ENCODE peak calls at places on chromosome 18, in ten cellular contexts. W is uterus; L is GM23248; F is heart right ventricle; E is CD8-positive, alpha-beta memory T cell; M is heart left ventricle; B is sigmoid colon; T is pancreas; Z is upper lobe of right lung; G is left ventricle myocardium inferior. Q is an unnamed sample.

GRCh38 chr18:68703326-68703725 is 11.6 kb downstream of the TMX3 start:
- DNase-seq in W (no peak), L (no peak), F (no peak), E (no peak), M (no peak), B (no peak), T (no peak), Z (no peak), G (no peak), Q (no peak)

GRCh38 chr18:54130631-54131030 is 93.8 kb downstream of the MBD2 start:
- DNase-seq in W (no peak), L (no peak), F (no peak), E (no peak), M (no peak), B (no peak), T (no peak), Z (no peak), G (no peak), Q (no peak)

GRCh38 chr18:26468931-26469340 is 79.4 kb downstream of the KCTD1 start:
- DNase-seq in W (no peak), L (no peak), F (no peak), E (no peak), M (no peak), B (no peak), T (no peak), Z (no peak), G (no peak), Q (no peak)

GRCh38 chr18:74142251-74142650 is 5.4 kb downstream of the FBXO15 start:
- DNase-seq in W (no peak), L (peak; percentile 35), F (no peak), E (no peak), M (no peak), B (no peak), T (no peak), Z (no peak), G (no peak), Q (no peak)

GRCh38 chr18:43869451-43870008 is 592.2 kb upstream of the SYT4 start:
- DNase-seq in W (no peak), L (peak; percentile 63), F (no peak), E (no peak), M (no peak), B (no peak), T (no peak), Z (no peak), G (no peak), Q (no peak)

GRCh38 chr18:23967321-23968089 is 47.0 kb upstream of the TTC39C start:
- DNase-seq in W (no peak), L (no peak), F (no peak), E (no peak), M (no peak), B (no peak), T (no peak), Z (no peak), G (no peak), Q (no peak)

GRCh38 chr18:49276680-49277079 is 183.8 kb downstream of the DYM start:
- DNase-seq in W (no peak), L (no peak), F (no peak), E (no peak), M (no peak), B (no peak), T (no peak), Z (no peak), G (no peak), Q (no peak)

GRCh38 chr18:73888565-73888964 is 259.1 kb downstream of the FBXO15 start:
- DNase-seq in W (no peak), L (no peak), F (no peak), E (no peak), M (no peak), B (no peak), T (no peak), Z (no peak), G (no peak), Q (no peak)

GRCh38 chr18:12479982-12480381 is 72.3 kb downstream of the PRELID3A start:
- DNase-seq in W (no peak), L (no peak), F (no peak), E (no peak), M (no peak), B (no peak), T (no peak), Z (no peak), G (no peak), Q (no peak)

GRCh38 chr18:12485479-12486105 is 77.9 kb downstream of the PRELID3A start:
- DNase-seq in W (no peak), L (no peak), F (no peak), E (no peak), M (no peak), B (no peak), T (no peak), Z (no peak), G (no peak), Q (no peak)
- H3K27me3 ChIP-seq in W (no peaks in the 10 kb centered on the region), L (no peaks in the 10 kb centered on the region), F (no peaks in the 10 kb centered on the region), E (no peaks in the 10 kb centered on the region), M (no peaks in the 10 kb centered on the region), B (no peaks in the 10 kb centered on the region), T (no peaks in the 10 kb centered on the region), Z (no peaks in the 10 kb centered on the region), G (no peaks in the 10 kb centered on the region), Q (no peaks in the 10 kb centered on the region)

GRCh38 chr18:12769136-12769535 is 66.3 kb downstream of the PSMG2 start:
- DNase-seq in W (no peak), L (no peak), F (no peak), E (no peak), M (no peak), B (no peak), T (no peak), Z (no peak), G (no peak), Q (no peak)

GRCh38 chr18:12767580-12768155 is 64.8 kb downstream of the PSMG2 start:
- DNase-seq in W (no peak), L (no peak), F (no peak), E (no peak), M (no peak), B (no peak), T (no peak), Z (no peak), G (no peak), Q (no peak)

GRCh38 chr18:12770469-12771219 is 67.8 kb downstream of the PSMG2 start:
- DNase-seq in W (no peak), L (no peak), F (no peak), E (no peak), M (no peak), B (no peak), T (no peak), Z (no peak), G (no peak), Q (no peak)

GRCh38 chr18:12768622-12769021 is 65.8 kb downstream of the PSMG2 start:
- DNase-seq in W (no peak), L (peak; percentile 74), F (no peak), E (no peak), M (no peak), B (no peak), T (no peak), Z (no peak), G (no peak), Q (no peak)

DNA sequence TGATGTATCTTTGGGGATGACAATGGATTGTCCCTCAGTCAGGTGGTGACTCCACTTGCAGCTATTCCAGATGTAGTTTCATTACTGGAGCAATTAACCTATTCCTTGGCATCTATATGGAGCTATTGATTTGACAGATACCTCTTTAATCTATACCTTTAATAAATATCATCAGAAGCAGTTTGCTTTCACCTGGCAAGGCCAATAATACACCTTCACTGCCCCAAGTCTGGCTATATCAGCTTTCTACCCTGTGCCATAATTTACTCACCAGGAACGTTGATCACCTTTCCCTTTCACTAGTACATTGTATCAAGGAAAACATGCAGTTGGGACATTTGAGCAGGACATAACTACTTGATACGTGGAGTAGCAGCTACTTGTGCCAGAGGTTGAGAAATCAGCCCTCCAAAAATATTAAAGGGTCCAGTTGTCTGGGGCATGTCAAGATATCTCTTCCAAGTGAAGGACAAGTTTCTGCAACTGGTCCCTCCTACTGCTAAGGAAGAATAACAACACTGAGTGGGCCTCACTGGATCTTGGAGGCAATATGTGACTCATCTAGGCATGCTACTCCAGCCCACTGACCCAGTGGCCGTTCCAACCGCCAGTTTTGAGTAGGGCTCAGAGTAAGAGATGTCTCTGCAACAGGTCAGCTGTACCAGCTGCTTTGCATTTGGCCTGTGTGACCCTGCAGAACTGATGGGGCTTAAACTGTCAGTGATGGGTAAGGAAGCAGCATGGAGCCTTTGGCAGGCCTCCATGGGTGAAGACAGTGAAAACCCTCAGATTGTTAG is 67.0 kb downstream of the PSMG2 start:
- DNase-seq in W (no peak), L (no peak), F (no peak), E (no peak), M (no peak), B (no peak), T (no peak), Z (no peak), G (no peak), Q (no peak)
- H3K4me1 ChIP-seq in W (no peaks in the 10 kb centered on the region), L (peaks cover 3% of the 10 kb centered on the region), F (no peaks in the 10 kb centered on the region), E (no peaks in the 10 kb centered on the region), M (no peaks in the 10 kb centered on the region), B (no peaks in the 10 kb centered on the region), T (no peaks in the 10 kb centered on the region), Z (no peaks in the 10 kb centered on the region), G (no peaks in the 10 kb centered on the region), Q (no peaks in the 10 kb centered on the region)

DNA sequence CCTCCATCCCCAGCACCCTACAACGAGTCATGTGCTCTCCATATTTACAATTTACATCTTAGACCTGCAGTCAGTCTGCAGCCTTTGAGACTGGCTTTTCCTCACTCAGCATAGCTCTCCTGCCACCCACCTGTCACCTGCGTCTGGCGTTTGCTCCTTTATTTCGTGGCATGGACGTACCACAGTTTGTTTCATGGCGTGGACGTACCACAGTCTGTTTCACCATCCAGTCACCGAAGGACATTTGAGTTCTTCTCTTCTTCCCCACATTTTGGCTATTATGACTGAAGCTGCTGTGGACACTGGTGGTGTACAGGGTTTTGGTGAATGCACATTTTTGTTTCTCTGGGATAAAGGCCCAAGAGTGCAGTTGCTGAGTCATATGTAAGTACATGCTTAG is 141.8 kb upstream of the CTDP1 start:
- DNase-seq in W (no peak), L (no peak), F (no peak), E (no peak), M (peak; percentile 12), B (no peak), T (no peak), Z (no peak), G (no peak), Q (no peak)
- H3K27ac ChIP-seq in W (no peak overlapping the region), L (no peak overlapping the region), F (no peak overlapping the region), E (no peak overlapping the region), M (no peak overlapping the region), B (no peak overlapping the region), T (no peak overlapping the region), Z (no peak overlapping the region), G (no peak overlapping the region), Q (no peak overlapping the region)

GRCh38 chr18:48052845-48053244 is 122.4 kb upstream of the SMAD2 start:
- DNase-seq in W (no peak), L (no peak), F (no peak), E (no peak), M (no peak), B (no peak), T (no peak), Z (peak; percentile 25), G (no peak), Q (no peak)

GRCh38 chr18:48055351-48055750 is 124.9 kb upstream of the SMAD2 start:
- DNase-seq in W (no peak), L (no peak), F (no peak), E (no peak), M (no peak), B (no peak), T (no peak), Z (peak; percentile 31), G (no peak), Q (no peak)

GRCh38 chr18:48052291-48052840 is 121.9 kb upstream of the SMAD2 start:
- DNase-seq in W (no peak), L (no peak), F (no peak), E (no peak), M (no peak), B (no peak), T (peak; percentile 42), Z (peak; percentile 17), G (no peak), Q (no peak)

GRCh38 chr18:48057018-48057417 is 126.6 kb upstream of the SMAD2 start:
- DNase-seq in W (no peak), L (no peak), F (no peak), E (no peak), M (no peak), B (no peak), T (no peak), Z (no peak), G (no peak), Q (no peak)

DNA sequence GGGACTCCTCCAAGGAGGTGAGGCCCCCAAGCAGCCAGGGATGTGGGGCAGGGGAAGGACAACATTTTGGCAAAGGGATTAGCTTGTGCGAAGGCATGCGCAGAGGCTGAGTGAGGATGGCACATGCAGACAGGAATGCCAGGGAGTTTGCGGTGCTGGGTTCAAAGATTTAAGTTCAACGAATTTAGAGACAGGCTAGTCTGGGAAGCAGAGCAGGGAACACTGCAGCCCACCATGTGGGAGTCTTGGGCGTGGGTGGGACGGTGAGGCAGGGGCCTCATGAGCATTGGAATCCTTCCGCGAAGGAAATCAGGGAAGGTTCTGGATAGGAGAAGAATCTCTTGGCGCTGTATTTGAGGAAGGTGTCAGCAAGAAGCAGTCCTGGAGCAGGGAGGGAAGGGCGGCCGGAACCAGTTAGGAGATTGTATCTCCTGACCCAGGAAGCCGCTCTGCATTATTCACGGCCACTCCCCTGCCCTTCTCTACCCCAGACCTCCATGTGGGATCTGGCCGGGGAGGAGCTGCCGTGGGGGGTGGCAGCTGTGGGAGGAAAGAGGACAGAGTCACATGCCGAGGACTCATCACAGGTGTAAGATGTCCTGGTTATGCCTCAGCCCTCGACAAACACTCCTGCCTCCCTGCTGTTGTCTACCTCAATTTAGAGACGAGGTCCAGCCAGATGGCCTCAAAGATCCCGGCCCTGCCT is 123.6 kb upstream of the SMAD2 start:
- DNase-seq in W (no peak), L (no peak), F (no peak), E (no peak), M (no peak), B (no peak), T (no peak), Z (peak; percentile 29), G (no peak), Q (no peak)
- H3K27me3 ChIP-seq in W (no peaks in the 10 kb centered on the region), L (peaks cover 36% of the 10 kb centered on the region), F (no peaks in the 10 kb centered on the region), E (no peaks in the 10 kb centered on the region), M (no peaks in the 10 kb centered on the region), B (no peaks in the 10 kb centered on the region), T (no peaks in the 10 kb centered on the region), Z (no peaks in the 10 kb centered on the region), G (peaks cover 11% of the 10 kb centered on the region), Q (no peaks in the 10 kb centered on the region)

Q was measured in psoas muscle.